ENCODE peak calls at places on chromosome 16, in seven cellular contexts. U is thyroid gland; Q is GM06990; W is PC-3; O is AG04450; L is CD8-positive, alpha-beta memory T cell; J is bronchial epithelial cell. P is an unnamed sample. For H3K27me3, the result is how much of the 10 kb centered on the place peaks cover.

GRCh38 chr16:30473231-30474061 is 904 bp downstream of the ITGAL start:
- DNase-seq in U (no peak), Q (peak), W (no peak), O (no peak), L (peak), J (no peak), P (peak)

GRCh38 chr16:77977336-77977735 is 45.0 kb upstream of the CLEC3A start:
- DNase-seq in U (no peak), Q (no peak), W (no peak), O (no peak), L (no peak), J (no peak), P (no peak)

GRCh38 chr16:17470871-17471744 is at the start of gene XYLT1:
- DNase-seq in U (peak), Q (no peak), W (peak), O (peak), L (peak), J (peak), P (peak)

GRCh38 chr16:81638286-81638945 is 140.7 kb upstream of the PLCG2 start:
- DNase-seq in U (no peak), Q (no peak), W (no peak), O (no peak), L (no peak), J (no peak), P (no peak)

GRCh38 chr16:55647798-55648197 is 8.0 kb upstream of the SLC6A2 start:
- DNase-seq in U (no peak), Q (no peak), W (no peak), O (no peak), L (no peak), J (no peak), P (no peak)

GRCh38 chr16:56793504-56793903 is 63.6 kb downstream of the NUP93 start:
- DNase-seq in U (peak), Q (no peak), W (peak), O (no peak), L (no peak), J (peak), P (no peak)

GRCh38 chr16:80541306-80541694 is 507 bp downstream of the DYNLRB2 start:
- DNase-seq in U (no peak), Q (no peak), W (no peak), O (no peak), L (no peak), J (no peak), P (no peak)

GRCh38 chr16:70255584-70255983 is 3.8 kb upstream of the EXOSC6 start:
- DNase-seq in U (no peak), Q (no peak), W (no peak), O (no peak), L (no peak), J (no peak), P (no peak)

GRCh38 chr16:12339686-12340085 is 363.2 kb downstream of the SNX29 start:
- DNase-seq in U (no peak), Q (no peak), W (no peak), O (peak), L (no peak), J (no peak), P (no peak)

GRCh38 chr16:7397901-7398300 is 65.3 kb downstream of the RBFOX1 start:
- DNase-seq in U (no peak), Q (no peak), W (no peak), O (no peak), L (no peak), J (no peak), P (no peak)

GRCh38 chr16:56625943-56626654 is 518 bp downstream of the MT1E start:
- DNase-seq in U (peak), Q (no peak), W (no peak), O (no peak), L (no peak), J (no peak), P (peak)

GRCh38 chr16:4293822-4294457 is 21.1 kb upstream of the TFAP4 start:
- DNase-seq in U (peak), Q (no peak), W (peak), O (no peak), L (no peak), J (peak), P (peak)

GRCh38 chr16:80577485-80578280 is 36.9 kb downstream of the DYNLRB2 start:
- DNase-seq in U (no peak), Q (no peak), W (no peak), O (no peak), L (no peak), J (no peak), P (no peak)

GRCh38 chr16:35734728-35735402 is 2275.5 kb downstream of the TP53TG3F start:
- DNase-seq in U (no peak), Q (no peak), W (no peak), O (no peak), L (no peak), J (no peak), P (no peak)

GRCh38 chr16:31267332-31268032 is 7.7 kb downstream of the ITGAM start:
- DNase-seq in U (no peak), Q (no peak), W (peak), O (no peak), L (no peak), J (peak), P (no peak)

GRCh38 chr16:49788505-49788904 is 67.4 kb downstream of the ZNF423 start:
- DNase-seq in U (no peak), Q (no peak), W (no peak), O (no peak), L (no peak), J (no peak), P (peak)

GRCh38 chr16:4691666-4692412 is 1.5 kb upstream of the NUDT16L1 start:
- DNase-seq in U (no peak), Q (no peak), W (no peak), O (no peak), L (no peak), J (no peak), P (peak)

GRCh38 chr16:49876716-49877129 is 20.8 kb upstream of the ZNF423 start:
- DNase-seq in U (peak), Q (peak), W (peak), O (no peak), L (no peak), J (no peak), P (peak)

GRCh38 chr16:63130942-63131341 is 1094.7 kb upstream of the CDH8 start:
- DNase-seq in U (no peak), Q (no peak), W (no peak), O (no peak), L (no peak), J (no peak), P (no peak)

GRCh38 chr16:2596747-2597559 is 59.1 kb downstream of the PDPK1 start:
- DNase-seq in U (no peak), Q (no peak), W (no peak), O (no peak), L (no peak), J (no peak), P (peak)

GRCh38 chr16:58031016-58031800 is 5.7 kb downstream of the MMP15 start:
- DNase-seq in U (peak), Q (no peak), W (no peak), O (no peak), L (no peak), J (no peak), P (no peak)

GRCh38 chr16:82451449-82451848 is 175.3 kb upstream of the CDH13 start:
- DNase-seq in U (no peak), Q (no peak), W (no peak), O (no peak), L (no peak), J (no peak), P (no peak)

GRCh38 chr16:89623511-89624232 is 10.2 kb downstream of the DPEP1 start:
- DNase-seq in U (no peak), Q (no peak), W (no peak), O (no peak), L (no peak), J (no peak), P (no peak)

GRCh38 chr16:70159355-70160348 is 13.9 kb upstream of the CLEC18C start:
- DNase-seq in U (no peak), Q (no peak), W (no peak), O (no peak), L (no peak), J (no peak), P (no peak)

GRCh38 chr16:65314246-65315003 is 192.6 kb upstream of the CDH11 start:
- DNase-seq in U (no peak), Q (no peak), W (no peak), O (no peak), L (no peak), J (no peak), P (no peak)

GRCh38 chr16:12412252-12412651 is 391.4 kb downstream of the CPPED1 start:
- DNase-seq in U (no peak), Q (no peak), W (no peak), O (no peak), L (no peak), J (no peak), P (no peak)

GRCh38 chr16:72355561-72355960 is 183.6 kb upstream of the PMFBP1 start:
- DNase-seq in U (no peak), Q (no peak), W (no peak), O (no peak), L (no peak), J (no peak), P (no peak)

GRCh38 chr16:19344224-19344801 is 58.8 kb downstream of the CLEC19A start:
- DNase-seq in U (peak), Q (no peak), W (no peak), O (no peak), L (no peak), J (peak), P (no peak)

GRCh38 chr16:77971306-77972131 is 50.8 kb upstream of the CLEC3A start:
- DNase-seq in U (peak), Q (no peak), W (peak), O (peak), L (peak), J (peak), P (peak)

GRCh38 chr16:2852731-2853507 is 5.1 kb downstream of the PRSS22 start:
- DNase-seq in U (no peak), Q (no peak), W (no peak), O (no peak), L (no peak), J (no peak), P (no peak)

GRCh38 chr16:14325921-14326401 is 254.8 kb downstream of the MRTFB start:
- DNase-seq in U (no peak), Q (no peak), W (no peak), O (no peak), L (no peak), J (no peak), P (no peak)

GRCh38 chr16:89545831-89546574 is 14.5 kb upstream of the RPL13 start:
- DNase-seq in U (no peak), Q (no peak), W (no peak), O (no peak), L (no peak), J (no peak), P (no peak)

GRCh38 chr16:19680972-19681371 is 37.1 kb downstream of the KNOP1 start:
- DNase-seq in U (no peak), Q (no peak), W (peak), O (no peak), L (no peak), J (no peak), P (no peak)

GRCh38 chr16:72203401-72203800 is 31.4 kb upstream of the PMFBP1 start:
- DNase-seq in U (no peak), Q (peak), W (peak), O (no peak), L (no peak), J (peak), P (peak)

GRCh38 chr16:1100084-1100800 is 4.2 kb upstream of the C1QTNF8 start:
- DNase-seq in U (no peak), Q (no peak), W (no peak), O (no peak), L (no peak), J (no peak), P (no peak)
- H3K27me3 ChIP-seq in U (under half), Q (under half), W (under half), O (under half), L (under half), J (under half), P (under half)

GRCh38 chr16:79283578-79283977 is 317.0 kb downstream of the MAF start:
- DNase-seq in U (no peak), Q (no peak), W (no peak), O (no peak), L (peak), J (no peak), P (no peak)

GRCh38 chr16:79288046-79288445 is 312.5 kb downstream of the MAF start:
- DNase-seq in U (no peak), Q (no peak), W (no peak), O (no peak), L (no peak), J (no peak), P (no peak)

GRCh38 chr16:79284760-79285159 is 315.8 kb downstream of the MAF start:
- DNase-seq in U (no peak), Q (no peak), W (no peak), O (no peak), L (no peak), J (no peak), P (no peak)

GRCh38 chr16:79287424-79287917 is 313.1 kb downstream of the MAF start:
- DNase-seq in U (no peak), Q (no peak), W (no peak), O (no peak), L (no peak), J (no peak), P (no peak)

GRCh38 chr16:79286646-79287423 is 313.7 kb downstream of the MAF start:
- DNase-seq in U (peak), Q (peak), W (no peak), O (no peak), L (no peak), J (no peak), P (peak)
- H3K4me3 ChIP-seq in U (no peak), Q (no peak), W (no peak), O (no peak), L (peak), J (no peak), P (peak)

GRCh38 chr16:86508028-86508946 is 2.0 kb upstream of the FOXF1 start:
- DNase-seq in U (no peak), Q (no peak), W (no peak), O (no peak), L (no peak), J (no peak), P (no peak)

GRCh38 chr16:86509759-86510464 is 415 bp upstream of the FOXF1 start:
- DNase-seq in U (peak), Q (no peak), W (no peak), O (peak), L (no peak), J (no peak), P (peak)

GRCh38 chr16:86507173-86508027 is 2.9 kb upstream of the FOXF1 start:
- DNase-seq in U (no peak), Q (no peak), W (no peak), O (no peak), L (no peak), J (no peak), P (no peak)

GRCh38 chr16:86510465-86511261 is at the start of gene FOXF1:
- DNase-seq in U (no peak), Q (no peak), W (no peak), O (peak), L (no peak), J (no peak), P (no peak)

DNA sequence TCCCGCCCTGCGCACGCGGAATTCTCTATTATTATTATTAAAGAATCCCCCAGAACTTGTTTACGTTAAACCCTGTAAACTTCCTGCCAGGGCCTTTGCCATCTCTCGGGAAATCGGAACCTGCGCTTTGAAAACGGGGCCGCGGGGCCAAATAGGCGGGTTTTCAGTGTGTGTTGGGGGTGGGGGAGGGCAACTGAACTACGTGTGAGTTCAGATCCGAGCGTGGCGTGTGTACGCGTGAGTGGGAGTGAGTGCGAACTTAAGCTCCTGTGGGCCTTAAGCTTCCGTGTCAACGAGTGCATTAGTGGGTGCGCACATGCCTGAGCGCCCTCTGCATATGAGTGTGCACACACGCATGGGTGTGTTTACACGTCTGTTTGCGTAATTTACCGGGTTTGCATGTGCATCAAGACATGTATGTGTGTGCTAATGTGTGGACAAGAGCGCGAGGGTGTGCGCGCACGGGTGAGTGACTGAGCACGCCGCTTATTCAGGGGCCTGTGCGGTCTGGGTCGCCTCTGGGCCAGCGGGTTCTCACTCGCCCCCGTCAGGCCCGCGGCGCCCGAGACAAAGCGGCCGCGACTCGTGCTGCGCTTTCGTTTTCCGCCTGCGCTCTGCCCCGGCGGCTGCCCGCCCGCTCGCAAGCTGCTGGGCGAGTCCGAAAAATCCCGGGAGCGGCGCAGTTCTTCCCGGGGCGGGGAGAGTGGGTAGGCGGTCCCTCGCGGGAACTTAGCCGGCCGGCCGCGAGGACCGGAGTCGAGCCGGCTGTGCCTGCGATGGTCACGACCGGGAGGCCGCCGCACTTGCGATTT is 1.2 kb upstream of the FOXF1 start:
- DNase-seq in U (peak), Q (peak), W (peak), O (peak), L (no peak), J (peak), P (peak)
- H3K27me3 ChIP-seq in U (under half), Q (under half), W (half or more), O (under half), L (under half), J (half or more), P (under half)

GRCh38 chr16:86227801-86228200 is 282.5 kb upstream of the FOXF1 start:
- DNase-seq in U (no peak), Q (no peak), W (no peak), O (no peak), L (no peak), J (no peak), P (no peak)

GRCh38 chr16:86229283-86229682 is 281.0 kb upstream of the FOXF1 start:
- DNase-seq in U (no peak), Q (no peak), W (no peak), O (no peak), L (no peak), J (no peak), P (no peak)

GRCh38 chr16:86225905-86226371 is 284.4 kb upstream of the FOXF1 start:
- DNase-seq in U (no peak), Q (no peak), W (peak), O (no peak), L (no peak), J (no peak), P (no peak)

GRCh38 chr16:86228713-86229112 is 281.6 kb upstream of the FOXF1 start:
- DNase-seq in U (no peak), Q (no peak), W (no peak), O (no peak), L (no peak), J (no peak), P (no peak)

GRCh38 chr16:86227041-86227440 is 283.3 kb upstream of the FOXF1 start:
- DNase-seq in U (no peak), Q (no peak), W (no peak), O (no peak), L (no peak), J (no peak), P (no peak)
- H3K4me3 ChIP-seq in U (no peak), Q (no peak), W (no peak), O (no peak), L (no peak), J (no peak), P (no peak)

GRCh38 chr16:86565181-86565631 is 1.4 kb upstream of the FOXC2 start:
- DNase-seq in U (no peak), Q (no peak), W (no peak), O (no peak), L (no peak), J (no peak), P (no peak)

GRCh38 chr16:86566966-86567700 is 504 bp downstream of the FOXC2 start:
- DNase-seq in U (no peak), Q (no peak), W (no peak), O (no peak), L (no peak), J (no peak), P (peak)

GRCh38 chr16:86567701-86568571 is 1.3 kb downstream of the FOXC2 start:
- DNase-seq in U (no peak), Q (no peak), W (no peak), O (no peak), L (no peak), J (no peak), P (peak)

GRCh38 chr16:86565644-86566511 is 751 bp upstream of the FOXC2 start:
- DNase-seq in U (no peak), Q (no peak), W (no peak), O (no peak), L (no peak), J (no peak), P (no peak)

GRCh38 chr16:86566601-86566965 is at the start of gene FOXC2:
- DNase-seq in U (peak), Q (no peak), W (no peak), O (peak), L (no peak), J (peak), P (peak)
- H3K27me3 ChIP-seq in U (under half), Q (under half), W (under half), O (under half), L (under half), J (under half), P (under half)

GRCh38 chr16:59214455-59214854 is 480.3 kb upstream of the GOT2 start:
- DNase-seq in U (no peak), Q (no peak), W (no peak), O (no peak), L (no peak), J (no peak), P (no peak)

GRCh38 chr16:59205403-59205802 is 471.3 kb upstream of the GOT2 start:
- DNase-seq in U (no peak), Q (no peak), W (no peak), O (no peak), L (no peak), J (no peak), P (no peak)

GRCh38 chr16:59213952-59214351 is 479.8 kb upstream of the GOT2 start:
- DNase-seq in U (no peak), Q (no peak), W (no peak), O (no peak), L (no peak), J (no peak), P (no peak)

GRCh38 chr16:59212492-59213024 is 478.4 kb upstream of the GOT2 start:
- DNase-seq in U (no peak), Q (no peak), W (no peak), O (no peak), L (no peak), J (no peak), P (no peak)

GRCh38 chr16:59210955-59211541 is 476.9 kb upstream of the GOT2 start:
- DNase-seq in U (no peak), Q (no peak), W (no peak), O (no peak), L (no peak), J (no peak), P (peak)
- H3K4me3 ChIP-seq in U (no peak), Q (no peak), W (no peak), O (no peak), L (no peak), J (no peak), P (no peak)

GRCh38 chr16:23836404-23837291 is 865 bp downstream of the PRKCB start:
- DNase-seq in U (no peak), Q (peak), W (no peak), O (no peak), L (peak), J (no peak), P (peak)
- H3K27me3 ChIP-seq in U (under half), Q (under half), W (under half), O (under half), L (under half), J (under half), P (under half)

DNA sequence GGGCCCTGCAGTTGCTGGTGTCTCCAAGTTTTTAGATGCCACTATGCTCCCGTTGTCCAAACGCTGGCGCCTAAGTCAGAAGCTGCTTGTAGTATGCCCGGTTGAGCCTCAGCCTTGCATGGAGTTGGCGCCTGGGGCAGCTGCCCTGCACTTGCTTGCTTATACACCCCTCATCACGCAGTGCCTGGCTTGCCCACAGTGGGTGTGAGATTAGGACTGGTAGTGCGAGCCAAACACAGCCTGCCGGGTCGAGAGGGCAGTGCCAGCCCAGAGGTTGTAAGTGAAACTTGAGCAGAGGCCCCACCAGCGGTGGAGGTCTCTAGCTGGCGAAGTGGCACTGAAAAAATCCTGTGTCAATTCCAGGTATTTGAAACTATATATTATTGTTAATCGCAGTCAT is 90.3 kb downstream of the ITFG1 start:
- DNase-seq in U (no peak), Q (no peak), W (no peak), O (no peak), L (no peak), J (no peak), P (no peak)
- H3K4me3 ChIP-seq in U (no peak), Q (no peak), W (no peak), O (no peak), L (no peak), J (no peak), P (no peak)

P was measured in right cardiac atrium.